ENCODE peak calls at places on chromosomes 12 and 14, in five cellular contexts. B is HL-60, G is HCT116, K is neural progenitor cell, T is K562. W is an unnamed sample. For H3K27me3, the result is how much of the 10 kb centered on the place peaks cover.

GRCh38 chr12:79673334-79673733 is 17.4 kb downstream of the PAWR start:
- DNase-seq in T (no peak), G (no peak), K (peak), B (no peak), W (no peak)

GRCh38 chr12:63397807-63398206 is 246.8 kb upstream of the AVPR1A start:
- DNase-seq in B (no peak), T (no peak), K (no peak), G (no peak), W (no peak)

GRCh38 chr14:33184587-33184986 is 245.9 kb downstream of the NPAS3 start:
- DNase-seq in G (no peak), T (no peak), K (peak), B (no peak), W (no peak)

GRCh38 chr14:24066490-24067132 is 4.8 kb upstream of the CPNE6 start:
- DNase-seq in B (no peak), G (no peak), K (no peak), T (no peak), W (no peak)

GRCh38 chr12:132559652-132560420 is 50.5 kb downstream of the LRCOL1 start:
- DNase-seq in B (peak), T (peak), G (peak), K (peak), W (no peak)

GRCh38 chr14:103029936-103030335 is 27.4 kb downstream of the CDC42BPB start:
- DNase-seq in T (no peak), B (no peak), K (no peak), G (no peak), W (no peak)

GRCh38 chr12:49021292-49021915 is 2.8 kb upstream of the PRKAG1 start:
- DNase-seq in K (no peak), B (no peak), T (no peak), G (no peak), W (no peak)

GRCh38 chr14:85223667-85224066 is 306.3 kb upstream of the FLRT2 start:
- DNase-seq in G (no peak), K (peak), T (no peak), B (no peak), W (no peak)

GRCh38 chr12:106140223-106140986 is 1.7 kb upstream of the NUAK1 start:
- DNase-seq in T (no peak), B (no peak), G (no peak), K (peak), W (no peak)

GRCh38 chr12:58930770-58931324 is 10.5 kb upstream of the LRIG3 start:
- DNase-seq in T (no peak), B (no peak), K (no peak), G (no peak), W (no peak)

GRCh38 chr12:44827832-44828438 is 48.2 kb downstream of the NELL2 start:
- DNase-seq in T (no peak), K (no peak), G (no peak), B (no peak), W (no peak)

GRCh38 chr14:85580536-85581165 is 50.7 kb downstream of the FLRT2 start:
- DNase-seq in T (no peak), G (no peak), B (no peak), K (no peak), W (no peak)

GRCh38 chr12:65822732-65823480 is 1.4 kb upstream of the HMGA2 start:
- DNase-seq in B (no peak), T (no peak), K (peak), G (peak), W (peak)

GRCh38 chr12:7935773-7936581 is at the start of gene SLC2A3:
- DNase-seq in B (peak), T (peak), K (peak), G (no peak), W (peak)

GRCh38 chr14:58281969-58282368 is 16.4 kb upstream of the ARID4A start:
- DNase-seq in B (no peak), K (no peak), T (no peak), G (no peak), W (peak)

GRCh38 chr12:116366456-116366776 is 88.9 kb upstream of the MED13L start:
- DNase-seq in G (no peak), B (no peak), K (peak), T (no peak), W (no peak)

GRCh38 chr12:12506541-12506940 is 56.1 kb downstream of the DUSP16 start:
- DNase-seq in G (no peak), B (no peak), K (peak), T (no peak), W (no peak)

GRCh38 chr14:75711134-75711795 is 50.2 kb downstream of the TTLL5 start:
- DNase-seq in K (peak), G (peak), B (no peak), T (peak), W (no peak)

GRCh38 chr12:107058190-107058589 is 35.2 kb downstream of the CRY1 start:
- DNase-seq in G (no peak), B (no peak), T (no peak), K (no peak), W (no peak)

GRCh38 chr14:51079489-51079888 is 15.4 kb downstream of the TRIM9 start:
- DNase-seq in T (no peak), K (no peak), G (no peak), B (no peak), W (no peak)

GRCh38 chr14:95817271-95817670 is 59.4 kb upstream of the TUNAR start:
- DNase-seq in G (no peak), K (no peak), B (no peak), T (no peak), W (no peak)

GRCh38 chr14:105445901-105446845 is 26.5 kb downstream of the MTA1 start:
- DNase-seq in B (no peak), T (no peak), G (no peak), K (no peak), W (no peak)

GRCh38 chr14:50099335-50099734 is 17.0 kb downstream of the VCPKMT start:
- DNase-seq in G (peak), T (no peak), B (no peak), K (no peak), W (no peak)

GRCh38 chr12:102316723-102317122 is 119.1 kb upstream of the PMCH start:
- DNase-seq in G (no peak), K (no peak), T (no peak), B (no peak), W (no peak)

GRCh38 chr12:48601013-48601756 is 31.3 kb upstream of the LALBA start:
- DNase-seq in T (no peak), K (peak), G (no peak), B (no peak), W (peak)

GRCh38 chr14:35808076-35808657 is 928 bp downstream of the RALGAPA1 start:
- DNase-seq in G (no peak), K (peak), T (peak), B (no peak), W (no peak)

GRCh38 chr14:50714452-50715073 is 46.5 kb upstream of the SAV1 start:
- DNase-seq in B (no peak), T (peak), K (peak), G (peak), W (no peak)

GRCh38 chr14:28243600-28243999 is 523.0 kb upstream of the FOXG1 start:
- DNase-seq in G (no peak), K (peak), B (no peak), T (no peak), W (peak)

GRCh38 chr12:104910196-104910840 is 47.8 kb downstream of the SLC41A2 start:
- DNase-seq in G (no peak), T (no peak), K (no peak), B (no peak), W (no peak)

GRCh38 chr12:68620528-68620927 is 9.8 kb downstream of the RAP1B start:
- DNase-seq in T (no peak), G (no peak), B (no peak), K (no peak), W (no peak)

GRCh38 chr12:51388066-51388799 is 3.0 kb downstream of the GALNT6 start:
- DNase-seq in K (no peak), G (no peak), T (peak), B (peak), W (no peak)

GRCh38 chr12:54684636-54685630 is 36.8 kb upstream of the DCD start:
- DNase-seq in T (no peak), B (no peak), K (peak), G (no peak), W (no peak)

GRCh38 chr14:101246894-101247853 is 314.1 kb upstream of the DIO3 start:
- DNase-seq in K (no peak), B (no peak), T (no peak), G (no peak), W (no peak)

GRCh38 chr12:26370098-26370497 is 174.7 kb downstream of the SSPN start:
- DNase-seq in B (no peak), K (no peak), T (no peak), G (no peak), W (no peak)
- TF ChIP-seq CTCF in B (no peak), K (no peak), T (peak), G (no peak), W (no peak)

GRCh38 chr14:56133547-56133946 is 15.3 kb downstream of the PELI2 start:
- DNase-seq in G (no peak), B (no peak), K (peak), T (no peak), W (no peak)
- H3K27me3 ChIP-seq in G (half or more), B (under half), K (under half), T (under half), W (under half)

GRCh38 chr12:93853698-93854478 is 176.7 kb downstream of the CRADD start:
- DNase-seq in G (no peak), T (no peak), B (no peak), K (no peak), W (no peak)
- TF ChIP-seq CTCF in G (no peak), T (no peak), B (no peak), K (no peak), W (no peak)

DNA sequence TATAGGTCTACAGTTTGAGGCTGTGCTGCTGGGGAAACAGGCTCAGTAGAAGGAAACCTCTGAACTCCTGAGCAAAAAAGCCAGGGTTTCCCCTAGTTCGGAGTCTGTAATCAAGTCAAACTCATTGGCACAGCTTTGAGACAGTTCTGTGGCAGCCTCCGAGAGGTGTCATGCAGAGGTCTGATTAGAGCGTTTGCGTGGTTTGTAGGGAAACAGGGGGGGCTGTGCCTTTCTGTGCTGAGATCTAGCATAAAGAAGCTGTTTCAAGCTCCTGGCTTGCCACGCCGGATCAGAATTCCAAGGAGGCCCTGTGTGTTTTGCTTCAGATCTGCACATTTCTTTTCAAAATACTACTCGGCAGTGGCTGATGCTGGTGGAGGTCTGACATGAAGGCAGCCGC is 1.7 kb downstream of the CABP1 start:
- DNase-seq in B (no peak), G (no peak), T (no peak), K (no peak), W (no peak)
- H3K27me3 ChIP-seq in B (under half), G (under half), T (under half), K (half or more), W (under half)

GRCh38 chr14:71011479-71011878 is 104.2 kb downstream of the PCNX1 start:
- DNase-seq in G (no peak), T (no peak), B (no peak), K (no peak), W (no peak)
- TF ChIP-seq CTCF in G (peak), T (no peak), B (no peak), K (peak), W (peak)

DNA sequence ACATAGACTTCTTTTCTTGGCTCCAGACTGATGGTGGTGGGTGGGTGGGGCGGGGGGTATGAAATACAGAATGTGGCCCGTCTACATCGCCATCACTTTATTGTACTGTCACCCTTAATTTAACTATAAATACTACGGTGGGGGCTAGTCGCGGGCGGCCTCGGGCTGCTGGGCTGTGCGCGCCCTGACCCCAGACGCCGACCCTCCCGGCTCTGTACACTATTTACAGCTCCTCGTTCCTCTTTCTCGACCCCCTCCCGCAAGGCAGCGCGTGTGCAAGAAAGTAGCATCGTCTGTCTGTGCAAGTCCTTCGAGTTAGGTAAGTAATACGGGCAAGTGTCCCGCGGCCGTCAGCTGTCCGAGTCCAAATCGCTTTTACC is 1.8 kb downstream of the GSC start:
- DNase-seq in B (no peak), G (no peak), T (no peak), K (no peak), W (no peak)
- H3K27me3 ChIP-seq in B (half or more), G (under half), T (under half), K (half or more), W (half or more)

GRCh38 chr12:42298887-42299286 is 27.0 kb downstream of the ZCRB1 start:
- DNase-seq in K (no peak), B (no peak), T (no peak), G (no peak), W (no peak)

GRCh38 chr12:42291680-42292079 is 34.2 kb downstream of the ZCRB1 start:
- DNase-seq in B (no peak), T (no peak), G (no peak), K (no peak), W (no peak)

GRCh38 chr12:42299392-42300308 is 26.2 kb downstream of the ZCRB1 start:
- DNase-seq in G (no peak), K (no peak), B (no peak), T (no peak), W (peak)

GRCh38 chr12:42296503-42297109 is 29.3 kb downstream of the ZCRB1 start:
- DNase-seq in T (peak), K (peak), B (no peak), G (no peak), W (no peak)
- TF ChIP-seq CTCF in T (peak), K (peak), B (peak), G (peak), W (peak)

GRCh38 chr14:69518341-69519101 is 34.0 kb downstream of the PLEKHD1 start:
- DNase-seq in G (no peak), K (peak), B (no peak), T (no peak), W (no peak)
- H3K27me3 ChIP-seq in G (under half), K (under half), B (under half), T (under half), W (under half)